ENCODE peak calls at places on chromosomes 12 and 14, in seven cellular contexts. U is CD8-positive, alpha-beta T cell; I is foreskin keratinocyte; G is CD4-positive, alpha-beta T cell; Z is uterus; B is nucleus accumbens; A is NCI-H1092. Y is an unnamed sample.

GRCh38 chr14:89621009-89621421 is 204.0 kb upstream of the FOXN3 start:
- DNase-seq in B (no peak), A (no peak), G (peak; percentile 46), U (peak; percentile 25), Z (no peak), I (no peak), Y (no peak)

GRCh38 chr12:114411081-114411836 is 5.3 kb upstream of the TBX5 start:
- DNase-seq in I (no peak), U (no peak), A (no peak), B (no peak), G (no peak), Z (no peak), Y (no peak)

GRCh38 chr14:52640137-52640536 is 55.2 kb downstream of the ERO1A start:
- DNase-seq in B (no peak), I (no peak), U (no peak), Z (no peak), G (no peak), A (no peak), Y (no peak)

GRCh38 chr12:58176296-58176869 is 235.0 kb downstream of the ATP23 start:
- DNase-seq in A (peak; percentile 2), I (peak; percentile 19), B (no peak), G (no peak), Z (no peak), U (no peak), Y (peak; percentile 86)

GRCh38 chr14:53055003-53055402 is 98.1 kb downstream of the DDHD1 start:
- DNase-seq in A (no peak), Z (no peak), I (peak; percentile 37), U (no peak), B (no peak), G (no peak), Y (peak; percentile 69)

GRCh38 chr14:89417111-89417468 is at the start of gene FOXN3:
- DNase-seq in I (peak; percentile 73), A (peak; percentile 69), Z (peak; percentile 91), B (peak; percentile 89), G (peak; percentile 83), U (peak; percentile 81), Y (peak; percentile 90)

GRCh38 chr12:108599541-108599940 is 1.7 kb upstream of the TMEM119 start:
- DNase-seq in I (no peak), G (no peak), A (no peak), B (no peak), U (no peak), Z (no peak), Y (no peak)

GRCh38 chr12:113333877-113334785 is 778 bp downstream of the SLC8B1 start:
- DNase-seq in I (peak; percentile 39), Z (no peak), B (no peak), A (no peak), U (no peak), G (no peak), Y (no peak)

GRCh38 chr14:97723834-97724770 is 926.9 kb downstream of the VRK1 start:
- DNase-seq in G (peak; percentile 31), B (no peak), I (no peak), A (no peak), Z (no peak), U (peak; percentile 41), Y (no peak)

GRCh38 chr14:102029956-102030355 is 56.9 kb downstream of the HSP90AA1 start:
- DNase-seq in G (no peak), B (no peak), U (no peak), I (no peak), Z (no peak), A (no peak), Y (no peak)

GRCh38 chr14:24426912-24427536 is 2.4 kb downstream of the CBLN3 start:
- DNase-seq in I (peak; percentile 26), G (no peak), B (no peak), U (no peak), A (no peak), Z (no peak), Y (no peak)

GRCh38 chr14:51957950-51958349 is 31.4 kb upstream of the RTRAF start:
- DNase-seq in U (no peak), B (no peak), Z (no peak), I (no peak), G (no peak), A (no peak), Y (no peak)

GRCh38 chr14:84442481-84442880 is 1087.5 kb upstream of the FLRT2 start:
- DNase-seq in B (no peak), G (no peak), Z (no peak), A (no peak), I (no peak), U (no peak), Y (peak; percentile 52)

GRCh38 chr14:63134801-63135200 is 69.4 kb upstream of the RHOJ start:
- DNase-seq in G (no peak), Z (no peak), I (no peak), A (peak; percentile 17), B (no peak), U (no peak), Y (peak; percentile 55)

GRCh38 chr12:14514154-14514842 is 53.4 kb downstream of the PLBD1 start:
- DNase-seq in I (peak; percentile 89), B (no peak), A (peak; percentile 1), Z (no peak), U (no peak), G (no peak), Y (peak; percentile 75)

GRCh38 chr14:34465069-34465859 is 3.2 kb upstream of the SPTSSA start:
- DNase-seq in A (no peak), I (peak; percentile 29), G (no peak), Z (no peak), B (no peak), U (no peak), Y (peak; percentile 24)

GRCh38 chr14:23095196-23096108 is at the start of gene C14orf119:
- DNase-seq in B (no peak), U (peak; percentile 99), I (peak; percentile 99), Z (peak; percentile 100), G (peak; percentile 99), A (no peak), Y (peak; percentile 100)

GRCh38 chr14:56357478-56357877 is 222.1 kb upstream of the TMEM260 start:
- DNase-seq in I (no peak), U (no peak), Z (no peak), A (no peak), G (no peak), B (no peak), Y (no peak)

GRCh38 chr14:93375673-93376156 is 28.7 kb downstream of the COX8C start:
- DNase-seq in A (no peak), B (no peak), I (no peak), G (no peak), Z (no peak), U (no peak), Y (no peak)

GRCh38 chr14:101232340-101233015 is 328.8 kb upstream of the DIO3 start:
- DNase-seq in U (no peak), Z (no peak), B (no peak), A (no peak), G (no peak), I (no peak), Y (no peak)

GRCh38 chr14:69615471-69616407 is 4.3 kb downstream of the SUSD6 start:
- DNase-seq in G (no peak), B (peak; percentile 6), A (peak; percentile 16), I (peak; percentile 34), U (peak; percentile 32), Z (peak; percentile 63), Y (no peak)

GRCh38 chr14:76951149-76951548 is 77.4 kb downstream of the IRF2BPL start:
- DNase-seq in I (no peak), B (no peak), A (no peak), G (no peak), U (no peak), Z (no peak), Y (no peak)

GRCh38 chr14:71948101-71948500 is 15.9 kb downstream of the RGS6 start:
- DNase-seq in G (no peak), I (no peak), U (no peak), B (no peak), A (no peak), Z (no peak), Y (no peak)

GRCh38 chr12:113857371-113857770 is 108.8 kb downstream of the RBM19 start:
- DNase-seq in G (no peak), Z (no peak), B (no peak), U (no peak), I (no peak), A (no peak), Y (no peak)

GRCh38 chr12:46450279-46450748 is 77.7 kb upstream of the SLC38A2 start:
- DNase-seq in A (no peak), G (no peak), U (no peak), Z (peak; percentile 70), I (no peak), B (no peak), Y (peak; percentile 16)

GRCh38 chr14:91416744-91417133 is 881 bp downstream of the CCDC88C start:
- DNase-seq in U (no peak), B (no peak), A (no peak), Z (no peak), G (no peak), I (no peak), Y (no peak)

Y was measured in SK-MEL-5.